ENCODE peak calls at places on chromosomes 4 and X, in six cellular contexts. H is cardiac muscle cell; F is activated CD8-positive, alpha-beta memory T cell treated with anti-CD3 and anti-CD28 coated beads for 48 hours; O is GM20000; B is activated naive CD4-positive, alpha-beta T cell treated with Interleukin-2 at 50 U/mL for 16 hours; M is foreskin melanocyte. V is an unnamed sample.
A peak's percentile ranks its signal among the peaks of the same experiment; 100 is the strongest.

GRCh38 chr4:140400111-140400510 is 26.7 kb downstream of the SCOC start:
- DNase-seq in H (no peak), F (no peak), O (no peak), B (no peak), M (no peak), V (no peak)

GRCh38 chrX:110116581-110116980 is 113.7 kb downstream of the TMEM164 start:
- DNase-seq in H (no peak), F (no peak), O (no peak), B (no peak), M (no peak), V (no peak)

GRCh38 chr4:75287738-75288517 is 226.3 kb downstream of the RCHY1 start:
- DNase-seq in H (no peak), F (no peak), O (no peak), B (no peak), M (no peak), V (peak; percentile 15)

GRCh38 chrX:130124577-130124976 is 14.3 kb upstream of the ELF4 start:
- DNase-seq in H (no peak), F (no peak), O (no peak), B (no peak), M (no peak), V (no peak)

GRCh38 chrX:30900227-30900626 is 11.2 kb upstream of the TAB3 start:
- DNase-seq in H (no peak), F (no peak), O (no peak), B (no peak), M (no peak), V (no peak)

GRCh38 chrX:68994135-68994882 is 165.5 kb downstream of the EFNB1 start:
- DNase-seq in H (no peak), F (no peak), O (no peak), B (no peak), M (peak; percentile 29), V (no peak)

GRCh38 chr4:24889991-24890390 is 22.9 kb downstream of the CCDC149 start:
- DNase-seq in H (no peak), F (no peak), O (no peak), B (no peak), M (no peak), V (no peak)

GRCh38 chrX:106608016-106608415 is 3.8 kb upstream of the RADX start:
- DNase-seq in H (no peak), F (no peak), O (no peak), B (peak; percentile 32), M (no peak), V (no peak)

GRCh38 chr4:6608758-6609414 is 31.6 kb upstream of the MRFAP1 start:
- DNase-seq in H (no peak), F (no peak), O (no peak), B (no peak), M (no peak), V (no peak)

GRCh38 chr4:56681158-56681848 is at the start of gene HOPX:
- DNase-seq in H (peak; percentile 67), F (peak; percentile 28), O (peak; percentile 43), B (peak; percentile 80), M (no peak), V (peak; percentile 78)

GRCh38 chrX:681989-682388 is 51.4 kb downstream of the SHOX start:
- DNase-seq in H (no peak), F (no peak), O (no peak), B (no peak), M (no peak), V (no peak)

GRCh38 chrX:21972721-21973120 is 32.2 kb downstream of the SMS start:
- DNase-seq in H (peak; percentile 67), F (no peak), O (no peak), B (peak; percentile 35), M (no peak), V (no peak)

GRCh38 chr4:87804871-87805270 is 5.5 kb downstream of the IBSP start:
- DNase-seq in H (no peak), F (no peak), O (no peak), B (no peak), M (no peak), V (no peak)

GRCh38 chr4:10730019-10730418 is 45.5 kb upstream of the CLNK start:
- DNase-seq in H (no peak), F (no peak), O (no peak), B (no peak), M (no peak), V (no peak)

GRCh38 chr4:4368821-4369580 is 17.9 kb upstream of the NSG1 start:
- DNase-seq in H (no peak), F (no peak), O (no peak), B (no peak), M (no peak), V (no peak)

GRCh38 chrX:76657499-76657898 is 230.0 kb downstream of the MAGEE1 start:
- DNase-seq in H (no peak), F (no peak), O (no peak), B (no peak), M (no peak), V (no peak)

GRCh38 chr4:33054656-33055055 is 2334.5 kb downstream of the PCDH7 start:
- DNase-seq in H (no peak), F (no peak), O (no peak), B (no peak), M (peak; percentile 78), V (no peak)

GRCh38 chrX:42237956-42238355 is 314.6 kb upstream of the CASK start:
- DNase-seq in H (no peak), F (no peak), O (no peak), B (no peak), M (no peak), V (no peak)

GRCh38 chr4:138647433-138647832 is 368.1 kb upstream of the NOCT start:
- DNase-seq in H (no peak), F (no peak), O (no peak), B (no peak), M (no peak), V (no peak)

GRCh38 chr4:100497729-100498250 is 20.0 kb downstream of the EMCN start:
- DNase-seq in H (no peak), F (no peak), O (no peak), B (no peak), M (no peak), V (no peak)

GRCh38 chr4:152385551-152385950 is 150.3 kb downstream of the FBXW7 start:
- DNase-seq in H (peak; percentile 24), F (no peak), O (no peak), B (no peak), M (no peak), V (no peak)

GRCh38 chr4:7103599-7104365 is 35.9 kb upstream of the GRPEL1 start:
- DNase-seq in H (no peak), F (no peak), O (no peak), B (no peak), M (no peak), V (no peak)

GRCh38 chr4:90030953-90031352 is 96.2 kb upstream of the CCSER1 start:
- DNase-seq in H (no peak), F (no peak), O (no peak), B (no peak), M (peak; percentile 27), V (peak; percentile 45)

GRCh38 chrX:118548831-118549230 is 53.2 kb downstream of the DOCK11 start:
- DNase-seq in H (no peak), F (no peak), O (no peak), B (no peak), M (no peak), V (no peak)